ENCODE peak calls at places on chromosome 9, in seven cellular contexts. One of them, this sample, is unnamed.

GRCh38 chr9:91207889-91208651 is 153.6 kb downstream of the AUH start:
- DNase-seq in adrenal gland: no peak
- DNase-seq in pancreas: no peak
- DNase-seq in dorsolateral prefrontal cortex: no peak
- DNase-seq in endodermal cell: no peak
- DNase-seq in ascending aorta: no peak
- DNase-seq in tibial nerve: no peak
- DNase-seq in this sample: no peak

GRCh38 chr9:119289740-119290139 is 79.5 kb downstream of the BRINP1 start:
- DNase-seq in adrenal gland: peak
- DNase-seq in pancreas: peak
- DNase-seq in dorsolateral prefrontal cortex: no peak
- DNase-seq in endodermal cell: peak
- DNase-seq in ascending aorta: no peak
- DNase-seq in tibial nerve: peak
- DNase-seq in this sample: peak

GRCh38 chr9:127526655-127527559 is 75.6 kb downstream of the LRSAM1 start:
- DNase-seq in adrenal gland: no peak
- DNase-seq in pancreas: peak
- DNase-seq in dorsolateral prefrontal cortex: no peak
- DNase-seq in endodermal cell: no peak
- DNase-seq in ascending aorta: no peak
- DNase-seq in tibial nerve: no peak
- DNase-seq in this sample: no peak

GRCh38 chr9:77981332-77981731 is 50.3 kb downstream of the GNAQ start:
- DNase-seq in adrenal gland: peak
- DNase-seq in pancreas: peak
- DNase-seq in dorsolateral prefrontal cortex: no peak
- DNase-seq in endodermal cell: no peak
- DNase-seq in ascending aorta: no peak
- DNase-seq in tibial nerve: no peak
- DNase-seq in this sample: peak

GRCh38 chr9:130459941-130460340 is 15.2 kb downstream of the ASS1 start:
- DNase-seq in adrenal gland: no peak
- DNase-seq in pancreas: peak
- DNase-seq in dorsolateral prefrontal cortex: no peak
- DNase-seq in endodermal cell: no peak
- DNase-seq in ascending aorta: no peak
- DNase-seq in tibial nerve: no peak
- DNase-seq in this sample: no peak

GRCh38 chr9:23663536-23663935 is 162.5 kb downstream of the ELAVL2 start:
- DNase-seq in adrenal gland: no peak
- DNase-seq in pancreas: no peak
- DNase-seq in dorsolateral prefrontal cortex: no peak
- DNase-seq in endodermal cell: no peak
- DNase-seq in ascending aorta: no peak
- DNase-seq in tibial nerve: no peak
- DNase-seq in this sample: no peak

GRCh38 chr9:125747765-125748510 is 765 bp downstream of the PBX3 start:
- DNase-seq in adrenal gland: peak
- DNase-seq in pancreas: peak
- DNase-seq in dorsolateral prefrontal cortex: no peak
- DNase-seq in endodermal cell: peak
- DNase-seq in ascending aorta: no peak
- DNase-seq in tibial nerve: no peak
- DNase-seq in this sample: peak

GRCh38 chr9:4704129-4704528 is 24.8 kb downstream of the CDC37L1 start:
- DNase-seq in adrenal gland: no peak
- DNase-seq in pancreas: no peak
- DNase-seq in dorsolateral prefrontal cortex: no peak
- DNase-seq in endodermal cell: no peak
- DNase-seq in ascending aorta: no peak
- DNase-seq in tibial nerve: no peak
- DNase-seq in this sample: no peak

GRCh38 chr9:114108016-114108833 is 9.1 kb upstream of the KIF12 start:
- DNase-seq in adrenal gland: peak
- DNase-seq in pancreas: peak
- DNase-seq in dorsolateral prefrontal cortex: peak
- DNase-seq in endodermal cell: peak
- DNase-seq in ascending aorta: no peak
- DNase-seq in tibial nerve: peak
- DNase-seq in this sample: peak

GRCh38 chr9:113446323-113446740 is 17.2 kb upstream of the RGS3 start:
- DNase-seq in adrenal gland: peak
- DNase-seq in pancreas: no peak
- DNase-seq in dorsolateral prefrontal cortex: no peak
- DNase-seq in endodermal cell: peak
- DNase-seq in ascending aorta: no peak
- DNase-seq in tibial nerve: no peak
- DNase-seq in this sample: peak

GRCh38 chr9:73370053-73370452 is 218.4 kb downstream of the ANXA1 start:
- DNase-seq in adrenal gland: no peak
- DNase-seq in pancreas: no peak
- DNase-seq in dorsolateral prefrontal cortex: no peak
- DNase-seq in endodermal cell: no peak
- DNase-seq in ascending aorta: no peak
- DNase-seq in tibial nerve: no peak
- DNase-seq in this sample: peak

DNA sequence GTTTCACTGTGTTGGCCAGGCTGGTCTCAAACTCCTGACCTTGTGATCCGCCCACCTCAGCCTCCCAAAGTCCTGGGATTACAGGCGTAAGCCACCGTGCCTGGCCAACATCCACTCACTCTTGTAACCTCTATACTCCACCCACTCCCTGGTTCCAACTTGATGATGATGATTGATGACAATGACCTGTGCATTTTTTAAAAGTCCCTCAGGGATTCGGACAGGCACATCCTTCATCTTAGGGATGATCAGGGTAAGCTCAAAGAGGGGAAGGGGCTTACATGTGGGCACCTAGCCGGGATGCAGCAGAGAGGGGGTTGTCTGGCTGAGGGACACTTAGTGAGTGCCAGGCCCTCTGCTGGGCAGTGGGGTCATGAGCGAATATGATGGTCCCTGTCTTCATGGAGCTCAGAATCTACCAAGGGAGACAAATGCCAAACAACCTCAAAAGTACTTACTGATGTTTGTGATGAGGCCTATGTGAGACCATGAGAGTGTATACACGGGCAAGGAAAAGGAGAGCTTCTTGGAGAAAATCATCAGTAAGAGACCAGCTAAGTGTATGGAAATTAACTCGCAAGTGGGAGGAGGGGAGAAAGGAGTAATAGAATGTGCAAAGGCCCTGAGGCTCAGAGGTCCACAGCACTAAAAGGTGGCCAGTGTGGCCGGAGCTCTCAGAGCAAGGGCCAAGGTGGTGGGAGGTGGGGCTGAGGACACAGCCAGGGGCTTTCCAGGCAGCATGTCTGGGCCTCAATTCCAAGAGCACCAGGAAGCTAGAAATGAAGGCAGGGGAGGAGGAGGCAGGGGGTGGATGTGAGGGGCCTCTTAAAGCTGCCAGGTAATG is 27.4 kb downstream of the LHX2 start:
- DNase-seq in adrenal gland: no peak
- DNase-seq in pancreas: no peak
- DNase-seq in dorsolateral prefrontal cortex: no peak
- DNase-seq in endodermal cell: no peak
- DNase-seq in ascending aorta: no peak
- DNase-seq in tibial nerve: no peak
- DNase-seq in this sample: no peak
- TF ChIP-seq CTCF in adrenal gland: no peak
- TF ChIP-seq CTCF in pancreas: no peak
- TF ChIP-seq CTCF in dorsolateral prefrontal cortex: no peak
- TF ChIP-seq CTCF in endodermal cell: peak
- TF ChIP-seq CTCF in ascending aorta: no peak
- TF ChIP-seq CTCF in tibial nerve: no peak
- TF ChIP-seq CTCF in this sample: no peak

GRCh38 chr9:106682420-106682819 is 180.5 kb upstream of the ZNF462 start:
- DNase-seq in adrenal gland: peak
- DNase-seq in pancreas: no peak
- DNase-seq in dorsolateral prefrontal cortex: no peak
- DNase-seq in endodermal cell: no peak
- DNase-seq in ascending aorta: no peak
- DNase-seq in tibial nerve: no peak
- DNase-seq in this sample: no peak
- H3K27ac ChIP-seq in adrenal gland: no peak
- H3K27ac ChIP-seq in pancreas: no peak
- H3K27ac ChIP-seq in dorsolateral prefrontal cortex: no peak
- H3K27ac ChIP-seq in endodermal cell: no peak
- H3K27ac ChIP-seq in ascending aorta: no peak
- H3K27ac ChIP-seq in tibial nerve: no peak
- H3K27ac ChIP-seq in this sample: no peak

DNA sequence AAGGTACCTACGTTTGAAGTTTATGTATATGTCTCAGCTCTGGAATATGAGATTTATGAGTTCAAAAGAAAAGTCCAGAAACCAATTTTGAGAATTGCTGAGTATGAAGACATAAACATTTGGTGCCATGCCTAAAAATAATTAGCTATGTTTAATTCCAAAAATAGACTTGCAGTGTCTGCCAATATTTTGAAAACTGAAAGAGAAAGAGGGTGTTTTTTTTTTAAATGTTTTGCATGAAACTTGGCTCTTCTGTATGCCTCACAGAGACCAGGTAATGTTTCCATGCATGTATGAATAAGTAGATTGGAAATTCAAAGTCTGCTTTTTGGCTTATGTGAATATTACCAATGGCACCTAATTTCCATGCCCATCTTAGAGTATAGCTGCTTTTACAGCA is 634.4 kb upstream of the C9orf72 start:
- DNase-seq in adrenal gland: no peak
- DNase-seq in pancreas: no peak
- DNase-seq in dorsolateral prefrontal cortex: no peak
- DNase-seq in endodermal cell: no peak
- DNase-seq in ascending aorta: no peak
- DNase-seq in tibial nerve: no peak
- DNase-seq in this sample: no peak
- TF ChIP-seq CTCF in adrenal gland: no peak
- TF ChIP-seq CTCF in pancreas: no peak
- TF ChIP-seq CTCF in dorsolateral prefrontal cortex: no peak
- TF ChIP-seq CTCF in endodermal cell: no peak
- TF ChIP-seq CTCF in ascending aorta: no peak
- TF ChIP-seq CTCF in tibial nerve: no peak
- TF ChIP-seq CTCF in this sample: no peak

DNA sequence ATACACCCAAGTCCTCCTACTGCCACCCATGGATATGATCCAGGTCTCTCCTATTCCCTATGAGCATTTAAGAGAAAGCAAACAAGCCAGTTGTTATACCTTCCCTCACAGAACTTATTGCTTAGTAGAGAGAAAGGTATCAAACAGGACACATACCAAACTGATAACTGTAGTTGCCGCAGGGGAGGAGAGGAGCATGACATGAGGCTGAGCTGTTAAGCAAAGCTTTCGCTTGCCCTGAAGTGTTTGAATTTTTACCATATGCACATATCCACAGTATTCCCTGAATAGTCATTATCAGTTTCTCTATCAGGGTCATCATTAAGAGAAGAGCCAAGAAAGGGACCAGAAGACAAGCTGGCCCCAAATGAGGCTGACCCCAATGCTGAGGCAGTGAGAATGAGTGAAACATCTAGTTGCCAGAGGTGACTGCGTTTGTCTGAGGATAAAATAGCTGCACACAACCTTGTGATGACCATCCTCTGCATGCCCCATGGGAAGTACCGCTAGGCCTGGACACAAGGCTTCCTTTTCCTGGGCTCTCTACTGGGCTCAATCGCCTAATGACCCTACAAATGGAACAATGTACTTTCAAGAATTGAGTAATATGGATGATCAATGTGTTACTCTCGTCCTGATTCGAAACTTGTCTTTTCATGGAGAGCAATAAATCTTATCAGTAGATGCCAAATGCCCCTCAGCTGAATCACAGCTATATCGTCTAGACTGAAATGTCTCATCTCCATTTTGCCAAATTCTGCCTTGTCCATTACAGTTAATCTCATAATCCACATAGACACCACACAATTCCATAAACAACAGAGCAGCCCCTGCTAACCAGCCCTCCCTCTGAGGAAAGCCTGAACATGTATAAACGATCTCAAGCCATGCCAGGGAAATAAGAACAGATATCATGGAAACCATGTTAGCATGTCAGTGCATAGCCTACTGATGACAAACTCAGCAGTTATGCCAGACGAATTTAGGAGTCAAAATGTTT is 4.3 kb upstream of the IFNK start:
- DNase-seq in adrenal gland: no peak
- DNase-seq in pancreas: no peak
- DNase-seq in dorsolateral prefrontal cortex: no peak
- DNase-seq in endodermal cell: no peak
- DNase-seq in ascending aorta: no peak
- DNase-seq in tibial nerve: no peak
- DNase-seq in this sample: peak
- H3K27ac ChIP-seq in adrenal gland: no peak
- H3K27ac ChIP-seq in pancreas: no peak
- H3K27ac ChIP-seq in dorsolateral prefrontal cortex: no peak
- H3K27ac ChIP-seq in endodermal cell: no peak
- H3K27ac ChIP-seq in ascending aorta: no peak
- H3K27ac ChIP-seq in tibial nerve: no peak
- H3K27ac ChIP-seq in this sample: peak

GRCh38 chr9:110197330-110198187 is 10.4 kb downstream of the C9orf152 start:
- DNase-seq in adrenal gland: no peak
- DNase-seq in pancreas: no peak
- DNase-seq in dorsolateral prefrontal cortex: no peak
- DNase-seq in endodermal cell: no peak
- DNase-seq in ascending aorta: no peak
- DNase-seq in tibial nerve: no peak
- DNase-seq in this sample: no peak
- TF ChIP-seq CTCF in adrenal gland: peak
- TF ChIP-seq CTCF in pancreas: no peak
- TF ChIP-seq CTCF in dorsolateral prefrontal cortex: peak
- TF ChIP-seq CTCF in endodermal cell: peak
- TF ChIP-seq CTCF in ascending aorta: no peak
- TF ChIP-seq CTCF in tibial nerve: peak
- TF ChIP-seq CTCF in this sample: no peak

GRCh38 chr9:14095272-14095671 is 218.7 kb downstream of the NFIB start:
- DNase-seq in adrenal gland: no peak
- DNase-seq in pancreas: no peak
- DNase-seq in dorsolateral prefrontal cortex: no peak
- DNase-seq in endodermal cell: no peak
- DNase-seq in ascending aorta: no peak
- DNase-seq in tibial nerve: no peak
- DNase-seq in this sample: no peak

GRCh38 chr9:14098102-14098501 is 215.8 kb downstream of the NFIB start:
- DNase-seq in adrenal gland: no peak
- DNase-seq in pancreas: no peak
- DNase-seq in dorsolateral prefrontal cortex: no peak
- DNase-seq in endodermal cell: no peak
- DNase-seq in ascending aorta: no peak
- DNase-seq in tibial nerve: no peak
- DNase-seq in this sample: no peak

GRCh38 chr9:14097666-14098065 is 216.3 kb downstream of the NFIB start:
- DNase-seq in adrenal gland: no peak
- DNase-seq in pancreas: no peak
- DNase-seq in dorsolateral prefrontal cortex: no peak
- DNase-seq in endodermal cell: no peak
- DNase-seq in ascending aorta: no peak
- DNase-seq in tibial nerve: no peak
- DNase-seq in this sample: no peak

GRCh38 chr9:14096182-14096922 is 217.6 kb downstream of the NFIB start:
- DNase-seq in adrenal gland: no peak
- DNase-seq in pancreas: peak
- DNase-seq in dorsolateral prefrontal cortex: no peak
- DNase-seq in endodermal cell: no peak
- DNase-seq in ascending aorta: no peak
- DNase-seq in tibial nerve: no peak
- DNase-seq in this sample: no peak

GRCh38 chr9:14097215-14097614 is 216.7 kb downstream of the NFIB start:
- DNase-seq in adrenal gland: no peak
- DNase-seq in pancreas: no peak
- DNase-seq in dorsolateral prefrontal cortex: no peak
- DNase-seq in endodermal cell: no peak
- DNase-seq in ascending aorta: no peak
- DNase-seq in tibial nerve: no peak
- DNase-seq in this sample: no peak
- H3K27ac ChIP-seq in adrenal gland: peak
- H3K27ac ChIP-seq in pancreas: peak
- H3K27ac ChIP-seq in dorsolateral prefrontal cortex: no peak
- H3K27ac ChIP-seq in endodermal cell: peak
- H3K27ac ChIP-seq in ascending aorta: peak
- H3K27ac ChIP-seq in tibial nerve: peak
- H3K27ac ChIP-seq in this sample: no peak

This sample was measured in RWPE1.